ENCODE peak calls at places on chromosomes 11 and 22, in nine cellular contexts. X, T, Q, A, E, K, S, N and D are unnamed samples.

GRCh38 chr11:131691558-131692041 is 321.2 kb downstream of the NTM start:
- DNase-seq in N (peak), S (no peak), K (no peak), E (no peak), A (peak), X (no peak), Q (no peak), T (no peak), D (no peak)

GRCh38 chr11:61361686-61362541 is at the start of the genes CYB561A3 and TMEM138:
- DNase-seq in A (peak), Q (peak), N (peak), S (peak), X (peak), K (peak), E (peak), T (peak), D (peak)

GRCh38 chr11:121614661-121615240 is 162.0 kb upstream of the SORL1-AS1 start:
- DNase-seq in A (peak), X (no peak), S (no peak), T (no peak), E (no peak), N (no peak), K (no peak), Q (no peak), D (no peak)

GRCh38 chr11:103035656-103036434 is 56.1 kb downstream of the DCUN1D5 start:
- DNase-seq in A (peak), K (no peak), S (peak), T (no peak), X (peak), Q (peak), E (peak), N (no peak), D (peak)

GRCh38 chr11:86219291-86220193 is 25.0 kb upstream of the EED start:
- DNase-seq in E (no peak), X (no peak), T (no peak), K (no peak), N (no peak), Q (no peak), S (no peak), A (no peak), D (no peak)

GRCh38 chr11:130448416-130449068 is at the start of gene ADAMTS15:
- DNase-seq in S (peak), Q (peak), K (peak), X (no peak), T (peak), N (peak), A (peak), E (peak), D (no peak)

GRCh38 chr11:33942954-33943353 is 51.1 kb upstream of the LMO2 start:
- DNase-seq in A (peak), X (no peak), Q (peak), S (peak), T (peak), K (peak), E (no peak), N (no peak), D (no peak)

GRCh38 chr22:30277547-30278344 is 11.1 kb upstream of the OSM start:
- DNase-seq in X (no peak), E (peak), T (no peak), N (peak), A (peak), Q (peak), S (peak), K (peak), D (no peak)

GRCh38 chr11:75945925-75946324 is 130.9 kb downstream of the UVRAG start:
- DNase-seq in E (no peak), N (no peak), X (no peak), A (no peak), T (no peak), S (no peak), Q (no peak), K (no peak), D (no peak)
- H3K4me3 ChIP-seq in E (no peak), N (no peak), X (no peak), A (no peak), T (no peak), S (no peak), Q (no peak), K (no peak), D (no peak)

DNA sequence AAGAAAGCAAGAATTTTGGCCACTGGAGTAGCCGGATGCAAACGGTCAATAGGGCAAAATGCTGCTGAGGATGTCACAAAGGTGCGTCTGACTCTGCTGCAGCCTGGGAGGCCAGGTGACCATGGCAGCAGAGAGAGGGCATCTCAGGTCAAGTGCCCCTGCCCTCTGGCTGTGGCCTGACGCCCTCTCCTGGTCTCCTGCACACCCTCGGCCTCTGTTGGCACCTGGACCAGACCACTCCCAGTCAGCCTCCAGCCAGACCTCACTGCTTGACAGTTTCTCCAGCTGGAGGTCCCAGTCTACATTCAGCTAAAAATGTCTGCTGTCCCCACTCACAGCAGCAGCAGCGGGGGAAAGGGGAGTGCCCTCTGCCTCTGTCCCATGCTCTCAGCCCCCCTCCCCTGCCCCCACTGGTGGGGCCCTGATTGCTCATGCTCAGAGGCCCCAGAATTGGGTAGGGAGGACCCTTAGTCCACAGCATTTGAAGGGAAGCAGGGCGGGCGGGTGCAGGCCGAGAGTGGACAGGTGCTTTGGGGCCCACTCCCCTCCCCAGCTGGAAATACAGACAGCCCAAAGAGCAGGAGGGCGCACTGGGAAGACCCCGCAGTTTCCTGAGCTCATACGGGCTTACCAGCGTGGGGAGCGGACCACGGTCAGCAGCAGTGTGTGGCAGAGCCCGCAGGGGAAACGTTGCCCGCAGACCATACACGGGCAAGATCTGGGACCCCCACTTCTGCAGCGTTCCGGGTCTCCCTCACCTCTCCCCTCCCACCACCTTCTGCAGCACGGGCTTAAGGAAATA is 1.6 kb upstream of the BRSK2 start:
- DNase-seq in Q (no peak), S (no peak), E (peak), A (no peak), X (no peak), K (no peak), N (no peak), T (no peak), D (no peak)
- TF ChIP-seq CTCF in Q (no peak), S (no peak), E (peak), A (peak), X (no peak), K (no peak), N (no peak), T (no peak), D (no peak)

GRCh38 chr11:68314203-68314885 is 2.0 kb downstream of the LRP5 start:
- DNase-seq in K (no peak), A (no peak), E (peak), X (no peak), S (no peak), N (peak), T (no peak), Q (no peak), D (no peak)
- H3K4me3 ChIP-seq in K (peak), A (peak), E (no peak), X (no peak), S (peak), N (peak), T (peak), Q (peak), D (peak)

GRCh38 chr11:122705396-122705795 is 49.9 kb downstream of the UBASH3B start:
- DNase-seq in T (no peak), E (no peak), X (no peak), N (no peak), S (no peak), A (no peak), Q (no peak), K (no peak), D (no peak)
- TF ChIP-seq CTCF in T (no peak), E (no peak), X (no peak), N (no peak), S (no peak), A (no peak), Q (no peak), K (no peak), D (no peak)

GRCh38 chr11:11380883-11381282 is 27.8 kb upstream of the CSNK2A3 start:
- DNase-seq in X (no peak), K (no peak), E (no peak), N (no peak), Q (no peak), S (no peak), A (no peak), T (no peak), D (no peak)
- H3K4me3 ChIP-seq in X (no peak), K (no peak), E (no peak), N (no peak), Q (no peak), S (no peak), A (no peak), T (no peak), D (no peak)

GRCh38 chr22:39308614-39309363 is 10.6 kb downstream of the RPL3 start:
- DNase-seq in N (peak), K (peak), T (no peak), A (peak), S (peak), X (no peak), Q (no peak), E (peak), D (peak)
- TF ChIP-seq CTCF in N (no peak), K (no peak), T (no peak), A (peak), S (peak), X (no peak), Q (no peak), E (no peak), D (peak)